ENCODE peak calls at places on chromosomes 11 and 22, in nine cellular contexts. F is GM19239; A is NCI-H2081 treated with DMSO at 0.1 percent for 48 hours; W is progenitor cell of endocrine pancreas; G is activated CD4-positive, CD25-positive, alpha-beta regulatory T cell; L is NCI-H187 treated with DMSO at 0.1 percent for 48 hours; M is HCT116; X is fibroblast of the conjunctiva; K is amygdala. Y is an unnamed sample.
A peak's percentile ranks its signal among the peaks of the same experiment; 100 is the strongest.

GRCh38 chr11:47914743-47915142 is 65.6 kb upstream of the PTPRJ start:
- DNase-seq in F (no peak), W (no peak), X (no peak), K (no peak), M (no peak), L (no peak), G (no peak), A (no peak), Y (peak; percentile 37)

GRCh38 chr11:3879967-3880542 is 24.6 kb downstream of the STIM1 start:
- DNase-seq in L (no peak), F (no peak), X (no peak), A (no peak), K (no peak), W (no peak), G (no peak), M (no peak), Y (no peak)

GRCh38 chr11:14764899-14765527 is 121.4 kb downstream of the PDE3B start:
- DNase-seq in K (no peak), F (peak; percentile 16), W (no peak), L (no peak), X (no peak), G (no peak), M (no peak), A (no peak), Y (no peak)

GRCh38 chr11:114031599-114032320 is 27.8 kb upstream of the ZBTB16 start:
- DNase-seq in L (no peak), A (no peak), X (no peak), G (no peak), M (no peak), F (no peak), K (no peak), W (no peak), Y (no peak)

GRCh38 chr11:8025816-8026215 is 38.7 kb downstream of the EIF3F start:
- DNase-seq in G (no peak), L (no peak), W (no peak), F (no peak), M (no peak), K (no peak), A (no peak), X (no peak), Y (no peak)

GRCh38 chr22:46545041-46545796 is 7.8 kb upstream of the CELSR1 start:
- DNase-seq in G (no peak), M (no peak), X (no peak), K (no peak), A (no peak), F (no peak), L (no peak), W (no peak), Y (no peak)

GRCh38 chr11:2801711-2802388 is 83.7 kb downstream of the CDKN1C start:
- DNase-seq in L (no peak), G (no peak), F (no peak), K (no peak), W (peak; percentile 7), X (no peak), A (no peak), M (no peak), Y (no peak)

GRCh38 chr11:28337701-28338100 is 229.5 kb downstream of the METTL15 start:
- DNase-seq in M (no peak), W (no peak), A (no peak), G (no peak), X (no peak), L (no peak), F (no peak), K (no peak), Y (no peak)

GRCh38 chr11:12704049-12704448 is 29.8 kb downstream of the TEAD1 start:
- DNase-seq in A (no peak), G (no peak), L (no peak), K (no peak), W (no peak), X (peak; percentile 46), M (no peak), F (no peak), Y (peak; percentile 44)

GRCh38 chr11:116137753-116138152 is 633.5 kb upstream of the CADM1 start:
- DNase-seq in X (no peak), K (no peak), F (no peak), W (no peak), G (no peak), M (no peak), A (no peak), L (no peak), Y (no peak)

GRCh38 chr11:67280341-67280790 is 8.7 kb upstream of the ANKRD13D start:
- DNase-seq in X (no peak), G (no peak), M (no peak), K (no peak), L (no peak), W (no peak), F (no peak), A (no peak), Y (no peak)

GRCh38 chr22:44304354-44304753 is 8.4 kb downstream of the SHISAL1 start:
- DNase-seq in F (no peak), G (no peak), W (no peak), K (no peak), M (no peak), X (no peak), A (no peak), L (no peak), Y (no peak)